ENCODE peak calls at places on chromosomes 13 and 19, in six cellular contexts. M, R, E, S, H and T are unnamed samples.

GRCh38 chr13:50359779-50360178 is 344.5 kb downstream of the KCNRG start:
- DNase-seq in M (no peak), E (no peak), S (no peak), H (no peak), R (no peak), T (no peak)

GRCh38 chr13:113781571-113781970 is 22.5 kb downstream of the TMEM255B start:
- DNase-seq in E (no peak), R (no peak), H (no peak), M (no peak), S (no peak), T (no peak)

GRCh38 chr13:50715402-50716146 is 127.9 kb downstream of the DLEU7 start:
- DNase-seq in M (no peak), R (no peak), H (no peak), S (no peak), E (no peak), T (peak)

GRCh38 chr13:20295956-20296355 is 63.8 kb upstream of the GJB6 start:
- DNase-seq in E (no peak), R (no peak), S (no peak), H (no peak), M (no peak), T (no peak)

GRCh38 chr13:108086678-108087077 is 128.7 kb downstream of the LIG4 start:
- DNase-seq in E (no peak), S (peak), M (no peak), R (peak), H (peak), T (no peak)

GRCh38 chr13:26707122-26708006 is 53.2 kb downstream of the GPR12 start:
- DNase-seq in S (peak), M (peak), E (peak), R (peak), H (peak), T (peak)

GRCh38 chr19:4343845-4344713 is 717 bp downstream of the MPND start:
- DNase-seq in M (no peak), S (no peak), H (no peak), E (no peak), R (no peak), T (no peak)

GRCh38 chr19:32404213-32404938 is 1.2 kb upstream of the DPY19L3 start:
- DNase-seq in R (no peak), S (no peak), M (no peak), H (peak), E (no peak), T (no peak)

GRCh38 chr13:78067290-78067689 is 148.7 kb upstream of the EDNRB start:
- DNase-seq in S (no peak), R (no peak), M (no peak), H (no peak), E (no peak), T (no peak)

GRCh38 chr13:41427700-41428099 is 29.6 kb upstream of the RGCC start:
- DNase-seq in E (no peak), M (no peak), H (no peak), S (no peak), R (no peak), T (no peak)

GRCh38 chr13:46580362-46580839 is 27.4 kb downstream of the LRCH1 start:
- DNase-seq in S (no peak), R (no peak), E (no peak), H (no peak), M (no peak), T (no peak)

GRCh38 chr19:45498411-45499195 is at the start of gene PPM1N:
- DNase-seq in S (no peak), M (no peak), R (peak), E (peak), H (peak), T (no peak)

GRCh38 chr13:107842562-107843180 is 372.7 kb downstream of the LIG4 start:
- DNase-seq in H (no peak), R (peak), E (no peak), S (peak), M (no peak), T (no peak)